ENCODE peak calls at places on chromosomes 2 and 18, in eight cellular contexts. F, R, Y, P, V, K, W and H are unnamed samples.

GRCh38 chr18:7666195-7666776 is 99.2 kb downstream of the PTPRM start:
- DNase-seq in F (no peak), R (no peak), Y (no peak), P (no peak), V (no peak), K (no peak), W (no peak), H (no peak)

GRCh38 chr18:2907459-2908145 is 60.8 kb downstream of the EMILIN2 start:
- DNase-seq in F (no peak), R (no peak), Y (no peak), P (no peak), V (no peak), K (no peak), W (no peak), H (no peak)

GRCh38 chr2:111618953-111619902 is 264.8 kb downstream of the ANAPC1 start:
- DNase-seq in F (no peak), R (no peak), Y (no peak), P (no peak), V (no peak), K (no peak), W (no peak), H (no peak)

GRCh38 chr2:64837925-64838641 is 151.1 kb upstream of the SLC1A4 start:
- DNase-seq in F (peak), R (no peak), Y (no peak), P (no peak), V (no peak), K (no peak), W (no peak), H (no peak)

GRCh38 chr2:171416009-171416926 is 17.5 kb downstream of the METTL8 start:
- DNase-seq in F (peak), R (peak), Y (peak), P (peak), V (peak), K (peak), W (peak), H (peak)

GRCh38 chr2:10963155-10963554 is 51.4 kb downstream of the KCNF1 start:
- DNase-seq in F (no peak), R (no peak), Y (no peak), P (peak), V (no peak), K (no peak), W (no peak), H (no peak)

GRCh38 chr2:17879913-17880274 is 1.4 kb downstream of the KCNS3 start:
- DNase-seq in F (no peak), R (no peak), Y (no peak), P (no peak), V (no peak), K (no peak), W (no peak), H (no peak)

GRCh38 chr18:3481696-3482210 is 31.8 kb downstream of the TGIF1 start:
- DNase-seq in F (no peak), R (peak), Y (peak), P (no peak), V (no peak), K (no peak), W (no peak), H (no peak)

GRCh38 chr2:145715601-145716000 is 1195.7 kb upstream of the ZEB2 start:
- DNase-seq in F (no peak), R (no peak), Y (no peak), P (no peak), V (no peak), K (no peak), W (no peak), H (no peak)